ENCODE peak calls at places on chromosomes 1 and 21, in eight cellular contexts. One of them, this sample, is unnamed.

GRCh38 chr1:83060216-83060615 is 938.7 kb downstream of the TTLL7 start:
- DNase-seq in omental fat pad: no peak
- DNase-seq in HFFc6: no peak
- DNase-seq in cardiac fibroblast: no peak
- DNase-seq in lower leg skin: no peak
- DNase-seq in lung: no peak
- DNase-seq in RWPE1: no peak
- DNase-seq in dorsolateral prefrontal cortex: no peak
- DNase-seq in this sample: no peak

GRCh38 chr1:154730986-154731489 is 123.1 kb upstream of the ADAR start:
- DNase-seq in lower leg skin: no peak
- DNase-seq in RWPE1: no peak
- DNase-seq in HFFc6: no peak
- DNase-seq in lung: no peak
- DNase-seq in dorsolateral prefrontal cortex: peak; percentile 19
- DNase-seq in cardiac fibroblast: peak; percentile 71
- DNase-seq in omental fat pad: no peak
- DNase-seq in this sample: no peak

GRCh38 chr1:247966520-247967204 is 1.6 kb downstream of the OR2AK2 start:
- DNase-seq in lower leg skin: no peak
- DNase-seq in RWPE1: no peak
- DNase-seq in cardiac fibroblast: no peak
- DNase-seq in HFFc6: no peak
- DNase-seq in dorsolateral prefrontal cortex: no peak
- DNase-seq in omental fat pad: no peak
- DNase-seq in lung: no peak
- DNase-seq in this sample: no peak

GRCh38 chr1:118979754-118980270 is 8.3 kb downstream of the TBX15 start:
- DNase-seq in cardiac fibroblast: no peak
- DNase-seq in lung: no peak
- DNase-seq in HFFc6: no peak
- DNase-seq in lower leg skin: no peak
- DNase-seq in RWPE1: no peak
- DNase-seq in dorsolateral prefrontal cortex: no peak
- DNase-seq in omental fat pad: no peak
- DNase-seq in this sample: no peak

GRCh38 chr1:197915797-197916686 is 1.1 kb upstream of the LHX9 start:
- DNase-seq in lower leg skin: no peak
- DNase-seq in dorsolateral prefrontal cortex: no peak
- DNase-seq in lung: no peak
- DNase-seq in omental fat pad: no peak
- DNase-seq in cardiac fibroblast: peak; percentile 62
- DNase-seq in HFFc6: peak; percentile 85
- DNase-seq in RWPE1: peak; percentile 88
- DNase-seq in this sample: peak; percentile 55

GRCh38 chr1:174398246-174398645 is 49.5 kb upstream of the GPR52 start:
- DNase-seq in lung: no peak
- DNase-seq in lower leg skin: no peak
- DNase-seq in cardiac fibroblast: no peak
- DNase-seq in RWPE1: no peak
- DNase-seq in omental fat pad: no peak
- DNase-seq in HFFc6: no peak
- DNase-seq in dorsolateral prefrontal cortex: no peak
- DNase-seq in this sample: no peak

GRCh38 chr1:214447557-214447871 is 103.9 kb downstream of the PTPN14 start:
- DNase-seq in dorsolateral prefrontal cortex: no peak
- DNase-seq in RWPE1: no peak
- DNase-seq in HFFc6: no peak
- DNase-seq in lower leg skin: no peak
- DNase-seq in omental fat pad: no peak
- DNase-seq in lung: no peak
- DNase-seq in cardiac fibroblast: peak; percentile 50
- DNase-seq in this sample: no peak

GRCh38 chr1:205827623-205828022 is 14.6 kb upstream of the SLC41A1 start:
- DNase-seq in lung: no peak
- DNase-seq in omental fat pad: no peak
- DNase-seq in lower leg skin: no peak
- DNase-seq in cardiac fibroblast: no peak
- DNase-seq in HFFc6: no peak
- DNase-seq in dorsolateral prefrontal cortex: no peak
- DNase-seq in RWPE1: no peak
- DNase-seq in this sample: no peak

GRCh38 chr1:29119365-29119929 is 4.3 kb downstream of the TMEM200B start:
- DNase-seq in omental fat pad: no peak
- DNase-seq in lower leg skin: no peak
- DNase-seq in HFFc6: no peak
- DNase-seq in cardiac fibroblast: no peak
- DNase-seq in dorsolateral prefrontal cortex: no peak
- DNase-seq in lung: no peak
- DNase-seq in RWPE1: no peak
- DNase-seq in this sample: no peak

GRCh38 chr1:88228153-88228552 is 455.9 kb upstream of the PKN2 start:
- DNase-seq in dorsolateral prefrontal cortex: no peak
- DNase-seq in RWPE1: no peak
- DNase-seq in lung: no peak
- DNase-seq in omental fat pad: no peak
- DNase-seq in lower leg skin: no peak
- DNase-seq in cardiac fibroblast: no peak
- DNase-seq in HFFc6: no peak
- DNase-seq in this sample: no peak

DNA sequence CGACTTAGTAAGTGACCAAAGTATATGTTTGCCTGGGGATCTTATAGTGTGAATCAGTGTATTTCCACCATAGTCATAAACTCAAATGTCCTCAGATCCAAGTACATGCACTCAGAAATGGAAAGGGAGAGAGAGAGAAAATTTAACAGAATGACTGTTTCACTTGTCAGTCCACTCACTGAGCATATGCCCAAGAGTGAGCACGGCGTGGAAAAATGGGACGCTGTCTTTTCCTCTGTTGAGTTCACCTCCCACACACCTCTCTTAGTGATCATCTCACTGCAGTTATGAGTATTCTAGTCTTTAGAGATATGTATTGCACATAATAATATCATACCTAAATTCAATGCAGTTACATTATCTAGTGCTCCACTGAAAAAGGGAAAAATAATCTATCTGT is 156.8 kb upstream of the PRMT6 start:
- DNase-seq in HFFc6: no peak
- DNase-seq in lung: no peak
- DNase-seq in lower leg skin: no peak
- DNase-seq in dorsolateral prefrontal cortex: no peak
- DNase-seq in omental fat pad: no peak
- DNase-seq in cardiac fibroblast: no peak
- DNase-seq in RWPE1: no peak
- DNase-seq in this sample: no peak
- TF ChIP-seq CTCF in HFFc6: no peak
- TF ChIP-seq CTCF in lung: no peak
- TF ChIP-seq CTCF in lower leg skin: no peak
- TF ChIP-seq CTCF in dorsolateral prefrontal cortex: no peak
- TF ChIP-seq CTCF in omental fat pad: no peak
- TF ChIP-seq CTCF in cardiac fibroblast: no peak
- TF ChIP-seq CTCF in RWPE1: no peak
- TF ChIP-seq CTCF in this sample: no peak

GRCh38 chr1:116417678-116418077 is 44.6 kb downstream of the ATP1A1 start:
- DNase-seq in dorsolateral prefrontal cortex: no peak
- DNase-seq in lung: peak; percentile 24
- DNase-seq in lower leg skin: no peak
- DNase-seq in cardiac fibroblast: no peak
- DNase-seq in HFFc6: no peak
- DNase-seq in RWPE1: no peak
- DNase-seq in omental fat pad: no peak
- DNase-seq in this sample: no peak

GRCh38 chr1:116414364-116414763 is 41.3 kb downstream of the ATP1A1 start:
- DNase-seq in lung: no peak
- DNase-seq in HFFc6: no peak
- DNase-seq in cardiac fibroblast: no peak
- DNase-seq in dorsolateral prefrontal cortex: no peak
- DNase-seq in omental fat pad: no peak
- DNase-seq in lower leg skin: no peak
- DNase-seq in RWPE1: no peak
- DNase-seq in this sample: no peak

GRCh38 chr1:116415200-116415698 is 42.2 kb downstream of the ATP1A1 start:
- DNase-seq in lung: no peak
- DNase-seq in cardiac fibroblast: no peak
- DNase-seq in omental fat pad: no peak
- DNase-seq in RWPE1: no peak
- DNase-seq in dorsolateral prefrontal cortex: no peak
- DNase-seq in lower leg skin: no peak
- DNase-seq in HFFc6: no peak
- DNase-seq in this sample: no peak

GRCh38 chr1:116416854-116417513 is 43.9 kb downstream of the ATP1A1 start:
- DNase-seq in lung: no peak
- DNase-seq in HFFc6: no peak
- DNase-seq in dorsolateral prefrontal cortex: no peak
- DNase-seq in RWPE1: no peak
- DNase-seq in cardiac fibroblast: no peak
- DNase-seq in omental fat pad: no peak
- DNase-seq in lower leg skin: no peak
- DNase-seq in this sample: no peak

GRCh38 chr1:116415699-116416533 is 42.9 kb downstream of the ATP1A1 start:
- DNase-seq in lower leg skin: no peak
- DNase-seq in omental fat pad: no peak
- DNase-seq in HFFc6: no peak
- DNase-seq in lung: peak; percentile 19
- DNase-seq in RWPE1: no peak
- DNase-seq in dorsolateral prefrontal cortex: peak; percentile 31
- DNase-seq in cardiac fibroblast: no peak
- DNase-seq in this sample: no peak
- TF ChIP-seq CTCF in lower leg skin: no peak
- TF ChIP-seq CTCF in omental fat pad: no peak
- TF ChIP-seq CTCF in HFFc6: no peak
- TF ChIP-seq CTCF in lung: no peak
- TF ChIP-seq CTCF in RWPE1: no peak
- TF ChIP-seq CTCF in dorsolateral prefrontal cortex: no peak
- TF ChIP-seq CTCF in cardiac fibroblast: peak; percentile 3
- TF ChIP-seq CTCF in this sample: peak; percentile 30

GRCh38 chr1:2519729-2520128 is 6.7 kb downstream of the PANK4 start:
- DNase-seq in omental fat pad: no peak
- DNase-seq in RWPE1: no peak
- DNase-seq in lung: no peak
- DNase-seq in lower leg skin: no peak
- DNase-seq in dorsolateral prefrontal cortex: no peak
- DNase-seq in HFFc6: no peak
- DNase-seq in cardiac fibroblast: no peak
- DNase-seq in this sample: no peak

GRCh38 chr1:2518528-2518927 is 7.9 kb downstream of the PANK4 start:
- DNase-seq in omental fat pad: no peak
- DNase-seq in cardiac fibroblast: no peak
- DNase-seq in dorsolateral prefrontal cortex: no peak
- DNase-seq in HFFc6: no peak
- DNase-seq in RWPE1: no peak
- DNase-seq in lung: no peak
- DNase-seq in lower leg skin: no peak
- DNase-seq in this sample: no peak

GRCh38 chr1:2519029-2519685 is 7.2 kb downstream of the PANK4 start:
- DNase-seq in dorsolateral prefrontal cortex: no peak
- DNase-seq in omental fat pad: no peak
- DNase-seq in lung: no peak
- DNase-seq in HFFc6: no peak
- DNase-seq in RWPE1: no peak
- DNase-seq in cardiac fibroblast: no peak
- DNase-seq in lower leg skin: no peak
- DNase-seq in this sample: no peak

GRCh38 chr1:2520806-2521205 is 5.6 kb downstream of the PANK4 start:
- DNase-seq in lower leg skin: no peak
- DNase-seq in RWPE1: no peak
- DNase-seq in HFFc6: no peak
- DNase-seq in omental fat pad: no peak
- DNase-seq in cardiac fibroblast: no peak
- DNase-seq in dorsolateral prefrontal cortex: no peak
- DNase-seq in lung: no peak
- DNase-seq in this sample: no peak

DNA sequence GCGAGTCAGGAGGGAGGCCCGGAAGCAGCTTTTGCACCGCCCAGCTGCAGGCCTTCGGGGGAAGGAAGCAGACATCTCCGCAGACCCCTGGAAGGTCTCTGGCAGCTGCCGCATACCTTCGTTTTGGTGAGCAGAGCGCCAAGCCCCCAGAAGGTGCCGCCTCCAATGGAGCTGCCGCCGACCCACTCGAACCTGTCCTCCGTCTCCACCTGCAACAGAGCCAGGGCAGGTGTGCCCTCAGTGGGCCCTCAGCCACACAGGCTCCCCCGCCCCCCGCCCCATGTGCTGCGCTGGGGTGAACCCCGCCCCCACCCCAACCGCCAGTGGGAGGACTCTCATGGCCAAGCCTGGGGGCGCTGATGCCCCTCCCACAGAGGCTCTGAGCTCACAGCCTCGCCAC is 6.2 kb downstream of the PANK4 start:
- DNase-seq in lower leg skin: no peak
- DNase-seq in lung: no peak
- DNase-seq in omental fat pad: no peak
- DNase-seq in RWPE1: no peak
- DNase-seq in cardiac fibroblast: no peak
- DNase-seq in dorsolateral prefrontal cortex: no peak
- DNase-seq in HFFc6: no peak
- DNase-seq in this sample: no peak
- TF ChIP-seq CTCF in lower leg skin: no peak
- TF ChIP-seq CTCF in lung: no peak
- TF ChIP-seq CTCF in omental fat pad: no peak
- TF ChIP-seq CTCF in RWPE1: no peak
- TF ChIP-seq CTCF in cardiac fibroblast: no peak
- TF ChIP-seq CTCF in dorsolateral prefrontal cortex: no peak
- TF ChIP-seq CTCF in HFFc6: no peak
- TF ChIP-seq CTCF in this sample: no peak

DNA sequence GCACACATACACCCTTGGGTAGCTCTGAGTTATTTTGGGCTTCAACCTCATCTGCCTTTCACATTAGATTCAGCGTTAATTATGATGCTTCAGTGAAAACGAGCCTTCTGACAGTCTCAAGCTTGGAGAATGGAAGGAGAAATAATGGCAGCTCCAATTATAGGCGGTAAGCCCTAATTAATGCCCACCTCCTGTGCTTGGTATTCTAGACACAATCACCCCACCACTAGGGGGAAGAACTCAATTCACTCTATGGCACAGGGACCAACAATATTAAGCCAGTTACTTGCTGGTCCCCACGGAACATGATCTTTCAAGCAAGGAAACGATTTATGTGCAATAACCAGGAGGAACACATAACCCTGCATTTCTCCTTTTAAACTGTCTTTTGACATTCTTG is 397.9 kb downstream of the BRINP2 start:
- DNase-seq in HFFc6: no peak
- DNase-seq in dorsolateral prefrontal cortex: no peak
- DNase-seq in lower leg skin: no peak
- DNase-seq in lung: no peak
- DNase-seq in cardiac fibroblast: no peak
- DNase-seq in RWPE1: no peak
- DNase-seq in omental fat pad: no peak
- DNase-seq in this sample: no peak
- TF ChIP-seq CTCF in HFFc6: no peak
- TF ChIP-seq CTCF in dorsolateral prefrontal cortex: no peak
- TF ChIP-seq CTCF in lower leg skin: no peak
- TF ChIP-seq CTCF in lung: no peak
- TF ChIP-seq CTCF in cardiac fibroblast: no peak
- TF ChIP-seq CTCF in RWPE1: no peak
- TF ChIP-seq CTCF in omental fat pad: no peak
- TF ChIP-seq CTCF in this sample: peak; percentile 10

DNA sequence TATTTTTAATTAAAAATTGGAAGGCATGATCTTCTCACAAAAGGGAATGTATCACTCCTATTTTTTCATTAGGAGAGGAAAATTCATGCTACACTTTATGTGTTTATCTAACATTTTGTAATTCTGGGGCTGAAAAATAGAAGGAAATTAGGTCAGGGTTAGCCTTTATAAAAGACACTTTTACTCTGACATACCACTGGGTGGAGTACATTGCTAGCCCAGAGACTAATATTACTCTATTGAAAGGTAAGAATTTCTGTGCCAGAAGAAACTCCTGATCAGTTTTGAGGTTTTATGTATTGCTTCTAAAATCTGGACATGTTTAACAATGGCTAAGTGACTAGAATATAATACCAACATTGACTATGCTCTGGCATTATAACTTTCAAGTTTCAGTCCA is 724.6 kb downstream of the USP25 start:
- DNase-seq in lung: no peak
- DNase-seq in lower leg skin: no peak
- DNase-seq in HFFc6: peak; percentile 24
- DNase-seq in omental fat pad: no peak
- DNase-seq in dorsolateral prefrontal cortex: no peak
- DNase-seq in RWPE1: no peak
- DNase-seq in cardiac fibroblast: peak; percentile 44
- DNase-seq in this sample: no peak
- TF ChIP-seq CTCF in lung: no peak
- TF ChIP-seq CTCF in lower leg skin: no peak
- TF ChIP-seq CTCF in HFFc6: peak; percentile 74
- TF ChIP-seq CTCF in omental fat pad: no peak
- TF ChIP-seq CTCF in dorsolateral prefrontal cortex: peak; percentile 48
- TF ChIP-seq CTCF in RWPE1: peak; percentile 5
- TF ChIP-seq CTCF in cardiac fibroblast: peak; percentile 46
- TF ChIP-seq CTCF in this sample: no peak